ENCODE peak calls at places on chromosomes 5 and 9, in five cellular contexts. M is esophagus squamous epithelium, H is mammary epithelial cell, J is sigmoid colon, R is brain microvascular endothelial cell. S is an unnamed sample.

GRCh38 chr9:87872079-87872624 is 10.5 kb upstream of the SPATA31E1 start:
- DNase-seq in M (no peak), H (no peak), R (no peak), J (peak), S (peak)

GRCh38 chr9:124770359-124771020 is 621 bp downstream of the NR6A1 start:
- DNase-seq in R (no peak), M (no peak), H (no peak), J (peak), S (no peak)

GRCh38 chr5:60102961-60103683 is 209.6 kb upstream of the PDE4D start:
- DNase-seq in H (peak), R (peak), J (no peak), M (no peak), S (no peak)

GRCh38 chr5:10695055-10695649 is 65.9 kb downstream of the DAP start:
- DNase-seq in H (peak), J (peak), R (peak), M (no peak), S (peak)

GRCh38 chr5:147690595-147690994 is 91.9 kb downstream of the JAKMIP2 start:
- DNase-seq in H (peak), M (no peak), J (no peak), R (no peak), S (no peak)

GRCh38 chr9:82021198-82021597 is 32.6 kb downstream of the SPATA31D1 start:
- DNase-seq in H (peak), R (peak), M (no peak), J (peak), S (no peak)

GRCh38 chr5:54570923-54571322 is 53.4 kb downstream of the SNX18 start:
- DNase-seq in R (no peak), M (no peak), H (peak), J (no peak), S (no peak)

GRCh38 chr5:54344653-54345052 is 34.3 kb upstream of the ARL15 start:
- DNase-seq in R (no peak), M (no peak), J (no peak), H (no peak), S (no peak)

GRCh38 chr9:2623046-2623865 is 1.7 kb downstream of the VLDLR start:
- DNase-seq in M (no peak), H (peak), J (peak), R (no peak), S (peak)

GRCh38 chr5:167573274-167574127 is 717.9 kb upstream of the WWC1 start:
- DNase-seq in M (no peak), R (peak), J (no peak), H (peak), S (no peak)

GRCh38 chr9:135990468-135991429 is 29.6 kb upstream of the UBAC1 start:
- DNase-seq in J (no peak), M (peak), R (no peak), H (peak), S (peak)

GRCh38 chr5:17157294-17157693 is 60.1 kb upstream of the BASP1 start:
- DNase-seq in J (no peak), H (no peak), R (no peak), M (no peak), S (no peak)
- H3K27ac ChIP-seq in J (no peak), H (no peak), R (peak), M (no peak), S (no peak)

DNA sequence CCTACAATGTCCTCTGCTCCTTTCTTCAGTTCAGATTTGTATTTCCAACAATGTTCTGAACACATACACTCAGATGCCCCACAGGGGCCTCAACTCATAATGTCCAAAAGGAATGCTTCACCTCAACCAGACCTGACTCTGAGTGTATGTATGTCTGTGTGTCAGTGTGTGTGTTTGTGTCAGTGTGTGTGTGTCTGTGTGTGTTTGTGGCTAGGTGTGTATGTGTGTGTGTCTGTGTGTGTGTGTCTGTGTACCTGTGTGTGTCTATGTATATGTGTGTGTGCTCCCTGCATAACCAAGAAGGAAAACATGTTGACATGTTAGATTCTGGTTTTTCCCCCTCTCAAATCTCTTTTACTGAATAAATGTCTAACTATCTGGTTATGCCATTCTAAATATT is 87.3 kb upstream of the PCSK1 start:
- DNase-seq in M (no peak), J (no peak), R (no peak), H (no peak), S (no peak)
- H3K4me3 ChIP-seq in M (no peak), J (no peak), R (no peak), H (no peak), S (no peak)

GRCh38 chr5:92916036-92916435 is 665.0 kb downstream of the NR2F1-AS1 start:
- DNase-seq in H (peak), J (no peak), R (no peak), M (no peak), S (no peak)
- TF ChIP-seq CTCF in H (peak), J (no peak), R (no peak), M (no peak), S (no peak)

GRCh38 chr9:38066167-38066906 is 2.7 kb downstream of the SHB start:
- DNase-seq in R (no peak), J (peak), M (no peak), H (peak), S (no peak)
- H3K27ac ChIP-seq in R (no peak), J (peak), M (peak), H (peak), S (no peak)

GRCh38 chr5:33892419-33893151 is 795 bp upstream of the ADAMTS12 start:
- DNase-seq in M (no peak), J (peak), R (peak), H (peak), S (no peak)
- H3K4me3 ChIP-seq in M (peak), J (peak), R (peak), H (peak), S (peak)

GRCh38 chr5:179679014-179679674 is 1.7 kb downstream of the CBY3 start:
- DNase-seq in H (peak), M (peak), J (peak), R (peak), S (peak)
- TF ChIP-seq CTCF in H (peak), M (peak), J (peak), R (peak), S (peak)

GRCh38 chr5:158979290-158979689 is 120.4 kb downstream of the EBF1 start:
- DNase-seq in M (no peak), J (no peak), H (no peak), R (no peak), S (no peak)

GRCh38 chr5:158976035-158976434 is 123.7 kb downstream of the EBF1 start:
- DNase-seq in J (no peak), M (no peak), R (peak), H (peak), S (no peak)

GRCh38 chr5:158977642-158978041 is 122.1 kb downstream of the EBF1 start:
- DNase-seq in H (no peak), R (peak), M (no peak), J (no peak), S (no peak)

GRCh38 chr5:158978061-158978745 is 121.5 kb downstream of the EBF1 start:
- DNase-seq in H (no peak), R (peak), M (no peak), J (no peak), S (no peak)

DNA sequence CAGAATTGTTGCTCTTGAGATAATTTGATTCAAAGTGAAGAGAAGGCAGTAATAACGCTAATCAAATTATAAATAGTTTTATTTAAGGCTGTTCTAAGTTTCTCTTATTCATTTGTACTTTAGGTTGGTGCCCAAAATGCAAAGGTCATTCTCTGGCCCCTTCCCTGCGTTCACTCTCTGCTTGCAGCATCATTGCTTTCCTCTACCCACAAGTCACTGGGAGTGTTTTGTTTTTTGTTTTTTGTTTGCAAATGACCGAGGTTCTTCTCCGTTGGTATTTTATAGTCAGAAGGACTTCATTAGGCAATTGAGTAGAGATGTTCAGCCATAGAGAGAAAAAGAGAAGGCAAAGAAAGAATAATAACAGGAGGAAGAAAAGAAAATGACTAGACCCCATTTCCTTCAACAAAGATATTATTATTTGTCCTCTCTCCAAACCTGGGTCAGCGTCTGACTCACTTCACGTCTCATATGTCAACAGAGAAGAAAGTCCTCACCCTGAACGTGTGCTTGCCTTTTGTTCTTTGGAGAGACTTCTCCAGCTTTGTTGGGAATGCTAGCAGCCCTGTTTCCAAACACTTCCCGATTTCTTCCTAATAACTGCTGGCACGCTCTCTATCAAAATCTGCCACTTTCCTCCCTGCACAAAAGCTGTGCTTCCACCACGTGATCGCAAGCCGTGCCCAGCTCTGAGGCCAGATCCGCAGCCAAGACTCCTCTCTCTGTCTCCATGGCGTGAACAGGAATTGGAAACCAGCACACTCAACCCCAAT is 119.8 kb downstream of the EBF1 start:
- DNase-seq in J (peak), H (peak), M (no peak), R (peak), S (no peak)
- H3K27ac ChIP-seq in J (peak), H (no peak), M (no peak), R (peak), S (peak)

DNA sequence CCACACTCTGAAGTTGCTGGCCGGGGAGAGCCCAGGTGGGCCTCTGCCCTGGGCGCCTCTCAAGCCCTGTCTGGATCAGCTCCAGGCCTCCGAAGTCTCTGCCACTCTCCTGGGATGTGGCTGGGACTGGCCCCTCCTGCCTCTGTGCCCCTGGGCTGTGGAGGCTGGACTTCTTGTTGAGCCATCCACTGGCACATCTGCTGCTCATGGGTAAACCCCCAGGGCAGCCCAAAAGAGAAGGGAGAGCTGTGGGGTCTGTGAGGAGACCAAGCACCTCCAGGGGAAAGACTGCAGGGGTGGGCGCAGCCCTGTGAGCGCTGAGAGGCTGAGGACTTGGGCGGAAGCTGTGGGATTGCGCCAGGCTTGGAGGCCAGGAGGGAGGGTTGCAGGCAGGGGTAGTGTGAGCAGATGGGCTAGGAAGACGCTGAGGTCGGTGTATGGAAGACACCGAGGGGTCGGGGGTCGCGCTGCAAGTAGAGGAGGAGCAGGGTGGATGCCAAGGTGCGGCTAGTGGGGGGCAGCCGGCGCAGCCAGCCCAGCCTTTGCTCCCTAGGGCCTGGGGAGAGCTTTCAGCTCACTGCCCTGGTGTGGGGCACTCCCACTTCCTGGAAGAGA is 118.1 kb downstream of the WNK2 start:
- DNase-seq in R (no peak), J (peak), M (no peak), H (no peak), S (peak)
- H3K4me3 ChIP-seq in R (no peak), J (no peak), M (no peak), H (no peak), S (no peak)